ENCODE peak calls at places on chromosome 18, in eight cellular contexts. One of them, this sample, is unnamed.

GRCh38 chr18:31426021-31426420 is 21.5 kb upstream of the DSG3 start:
- DNase-seq in NB4: no peak
- DNase-seq in MCF 10A: peak; percentile 10
- DNase-seq in tibial nerve: no peak
- DNase-seq in fibroblast of pulmonary artery: no peak
- DNase-seq in neural crest cell: no peak
- DNase-seq in neural progenitor cell: no peak
- DNase-seq in BJ: no peak
- DNase-seq in this sample: no peak

GRCh38 chr18:2442726-2443275 is 128.5 kb downstream of the METTL4 start:
- DNase-seq in NB4: no peak
- DNase-seq in MCF 10A: no peak
- DNase-seq in tibial nerve: no peak
- DNase-seq in fibroblast of pulmonary artery: peak; percentile 50
- DNase-seq in neural crest cell: no peak
- DNase-seq in neural progenitor cell: no peak
- DNase-seq in BJ: no peak
- DNase-seq in this sample: no peak

GRCh38 chr18:78021196-78021595 is 771.5 kb downstream of the GALR1 start:
- DNase-seq in NB4: no peak
- DNase-seq in MCF 10A: no peak
- DNase-seq in tibial nerve: no peak
- DNase-seq in fibroblast of pulmonary artery: no peak
- DNase-seq in neural crest cell: no peak
- DNase-seq in neural progenitor cell: peak; percentile 20
- DNase-seq in BJ: no peak
- DNase-seq in this sample: no peak

GRCh38 chr18:57561728-57562423 is 24.6 kb downstream of the FECH start:
- DNase-seq in NB4: peak; percentile 57
- DNase-seq in MCF 10A: peak; percentile 58
- DNase-seq in tibial nerve: peak; percentile 72
- DNase-seq in fibroblast of pulmonary artery: peak; percentile 68
- DNase-seq in neural crest cell: peak; percentile 45
- DNase-seq in neural progenitor cell: peak; percentile 84
- DNase-seq in BJ: no peak
- DNase-seq in this sample: peak; percentile 47

GRCh38 chr18:23191952-23192662 is 56.8 kb downstream of the CABLES1 start:
- DNase-seq in NB4: no peak
- DNase-seq in MCF 10A: peak; percentile 58
- DNase-seq in tibial nerve: no peak
- DNase-seq in fibroblast of pulmonary artery: peak; percentile 93
- DNase-seq in neural crest cell: no peak
- DNase-seq in neural progenitor cell: no peak
- DNase-seq in BJ: peak; percentile 19
- DNase-seq in this sample: no peak

GRCh38 chr18:44915661-44916060 is 235.0 kb downstream of the SETBP1 start:
- DNase-seq in NB4: no peak
- DNase-seq in MCF 10A: no peak
- DNase-seq in tibial nerve: no peak
- DNase-seq in fibroblast of pulmonary artery: no peak
- DNase-seq in neural crest cell: no peak
- DNase-seq in neural progenitor cell: no peak
- DNase-seq in BJ: no peak
- DNase-seq in this sample: no peak

GRCh38 chr18:57190026-57190425 is 43.1 kb downstream of the BOD1L2 start:
- DNase-seq in NB4: no peak
- DNase-seq in MCF 10A: no peak
- DNase-seq in tibial nerve: no peak
- DNase-seq in fibroblast of pulmonary artery: no peak
- DNase-seq in neural crest cell: no peak
- DNase-seq in neural progenitor cell: no peak
- DNase-seq in BJ: no peak
- DNase-seq in this sample: no peak

GRCh38 chr18:62523631-62524442 is 1.0 kb downstream of the ZCCHC2 start:
- DNase-seq in NB4: peak; percentile 71
- DNase-seq in MCF 10A: peak; percentile 53
- DNase-seq in tibial nerve: peak; percentile 15
- DNase-seq in fibroblast of pulmonary artery: peak; percentile 58
- DNase-seq in neural crest cell: peak; percentile 37
- DNase-seq in neural progenitor cell: peak; percentile 52
- DNase-seq in BJ: no peak
- DNase-seq in this sample: peak; percentile 63

GRCh38 chr18:3448845-3449701 is 899 bp upstream of the TGIF1 start:
- DNase-seq in NB4: peak; percentile 98
- DNase-seq in MCF 10A: peak; percentile 97
- DNase-seq in tibial nerve: peak; percentile 90
- DNase-seq in fibroblast of pulmonary artery: peak; percentile 92
- DNase-seq in neural crest cell: peak; percentile 63
- DNase-seq in neural progenitor cell: peak; percentile 91
- DNase-seq in BJ: peak; percentile 81
- DNase-seq in this sample: peak; percentile 79

GRCh38 chr18:3450358-3451107 is 561 bp downstream of the TGIF1 start:
- DNase-seq in NB4: peak; percentile 56
- DNase-seq in MCF 10A: peak; percentile 59
- DNase-seq in tibial nerve: peak; percentile 72
- DNase-seq in fibroblast of pulmonary artery: peak; percentile 87
- DNase-seq in neural crest cell: no peak
- DNase-seq in neural progenitor cell: peak; percentile 40
- DNase-seq in BJ: no peak
- DNase-seq in this sample: peak; percentile 59

GRCh38 chr18:3447035-3447894 is 2.7 kb upstream of the TGIF1 start:
- DNase-seq in NB4: peak; percentile 81
- DNase-seq in MCF 10A: peak; percentile 34
- DNase-seq in tibial nerve: no peak
- DNase-seq in fibroblast of pulmonary artery: peak; percentile 84
- DNase-seq in neural crest cell: peak; percentile 43
- DNase-seq in neural progenitor cell: peak; percentile 75
- DNase-seq in BJ: no peak
- DNase-seq in this sample: peak; percentile 42

GRCh38 chr18:3449702-3450357 is at the start of gene TGIF1:
- DNase-seq in NB4: peak; percentile 79
- DNase-seq in MCF 10A: peak; percentile 91
- DNase-seq in tibial nerve: peak; percentile 82
- DNase-seq in fibroblast of pulmonary artery: peak; percentile 92
- DNase-seq in neural crest cell: peak; percentile 59
- DNase-seq in neural progenitor cell: peak; percentile 92
- DNase-seq in BJ: no peak
- DNase-seq in this sample: peak; percentile 89

DNA sequence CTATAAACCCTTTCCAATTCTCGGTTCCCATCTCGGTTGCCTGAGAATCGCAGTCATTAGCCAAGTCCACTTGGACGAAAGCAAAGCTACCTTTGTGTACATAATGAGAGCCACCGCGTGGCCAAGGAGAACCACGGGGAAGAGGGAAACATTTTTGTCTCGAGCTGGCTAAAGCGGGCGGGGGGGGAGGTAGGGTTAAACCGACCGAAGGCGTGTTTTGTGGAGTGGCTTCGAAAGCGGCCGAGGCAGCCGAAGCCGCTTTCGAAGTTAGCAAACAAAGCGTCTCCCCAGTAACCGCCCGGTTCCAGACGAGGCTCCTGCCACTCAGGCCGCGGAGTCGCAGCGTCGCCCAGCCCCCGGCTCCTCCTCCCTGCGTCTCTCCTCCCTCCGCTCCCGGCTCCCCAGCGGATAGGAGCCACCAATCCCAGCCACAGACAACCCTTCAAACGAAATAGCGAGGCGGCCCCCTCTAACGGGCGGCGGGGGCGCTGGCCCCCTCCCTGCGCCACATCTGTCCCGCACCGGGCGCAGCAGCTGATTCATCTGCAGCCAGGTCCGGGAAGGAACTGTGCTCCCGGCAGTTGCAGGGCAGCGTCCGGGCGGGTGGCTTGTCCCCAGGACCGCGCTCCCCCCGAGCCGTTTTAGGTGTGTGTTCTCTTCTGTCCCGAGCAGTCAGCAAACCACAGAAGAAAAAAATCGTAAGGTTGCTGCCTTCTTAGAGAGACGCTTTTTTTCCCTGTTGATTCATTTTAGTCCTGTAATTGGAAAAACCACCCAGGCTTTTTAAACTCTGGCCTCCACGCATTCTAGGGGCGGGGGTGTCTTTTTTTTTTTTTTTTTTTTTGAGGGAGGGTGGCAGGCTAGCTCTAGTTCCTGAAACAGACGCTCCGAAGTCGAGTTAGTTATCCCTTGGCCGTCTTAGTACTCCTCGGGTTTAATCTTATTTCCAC is 1.8 kb upstream of the TGIF1 start:
- DNase-seq in NB4: peak; percentile 99
- DNase-seq in MCF 10A: peak; percentile 98
- DNase-seq in tibial nerve: peak; percentile 84
- DNase-seq in fibroblast of pulmonary artery: peak; percentile 98
- DNase-seq in neural crest cell: peak; percentile 84
- DNase-seq in neural progenitor cell: peak; percentile 99
- DNase-seq in BJ: peak; percentile 92
- DNase-seq in this sample: peak; percentile 91
- TF ChIP-seq CTCF in NB4: no peak
- TF ChIP-seq CTCF in MCF 10A: no peak
- TF ChIP-seq CTCF in tibial nerve: no peak
- TF ChIP-seq CTCF in fibroblast of pulmonary artery: peak; percentile 4
- TF ChIP-seq CTCF in neural crest cell: peak; percentile 23
- TF ChIP-seq CTCF in neural progenitor cell: no peak
- TF ChIP-seq CTCF in BJ: peak; percentile 13
- TF ChIP-seq CTCF in this sample: no peak

DNA sequence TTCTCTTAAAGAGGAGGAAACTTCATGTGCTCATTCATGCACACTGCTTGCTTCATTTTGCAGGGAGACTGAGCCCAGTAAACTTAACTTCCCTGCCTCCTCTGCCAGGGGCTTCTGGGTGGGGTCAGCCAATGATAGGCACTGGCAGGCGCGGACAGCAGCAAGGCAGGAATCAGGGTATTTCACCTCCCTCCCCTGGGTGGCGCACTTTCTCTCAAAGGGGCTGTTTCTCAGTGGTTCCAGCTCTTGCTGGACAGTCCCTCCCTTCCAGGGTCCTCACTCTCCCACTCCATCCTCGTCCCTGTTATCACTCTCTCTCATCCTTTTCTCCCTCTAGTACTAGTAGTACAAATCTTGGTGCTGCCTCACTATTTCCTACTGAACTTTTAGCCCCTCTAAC is 320.5 kb upstream of the ZNF521 start:
- DNase-seq in NB4: peak; percentile 3
- DNase-seq in MCF 10A: no peak
- DNase-seq in tibial nerve: no peak
- DNase-seq in fibroblast of pulmonary artery: no peak
- DNase-seq in neural crest cell: no peak
- DNase-seq in neural progenitor cell: peak; percentile 24
- DNase-seq in BJ: no peak
- DNase-seq in this sample: no peak
- TF ChIP-seq CTCF in NB4: no peak
- TF ChIP-seq CTCF in MCF 10A: no peak
- TF ChIP-seq CTCF in tibial nerve: no peak
- TF ChIP-seq CTCF in fibroblast of pulmonary artery: no peak
- TF ChIP-seq CTCF in neural crest cell: no peak
- TF ChIP-seq CTCF in neural progenitor cell: peak; percentile 34
- TF ChIP-seq CTCF in BJ: no peak
- TF ChIP-seq CTCF in this sample: no peak

GRCh38 chr18:79481041-79481790 is 85.5 kb downstream of the NFATC1 start:
- DNase-seq in NB4: no peak
- DNase-seq in MCF 10A: no peak
- DNase-seq in tibial nerve: no peak
- DNase-seq in fibroblast of pulmonary artery: no peak
- DNase-seq in neural crest cell: no peak
- DNase-seq in neural progenitor cell: no peak
- DNase-seq in BJ: no peak
- DNase-seq in this sample: no peak

GRCh38 chr18:79485788-79486355 is 90.1 kb downstream of the NFATC1 start:
- DNase-seq in NB4: peak; percentile 21
- DNase-seq in MCF 10A: no peak
- DNase-seq in tibial nerve: no peak
- DNase-seq in fibroblast of pulmonary artery: peak; percentile 89
- DNase-seq in neural crest cell: no peak
- DNase-seq in neural progenitor cell: no peak
- DNase-seq in BJ: peak; percentile 81
- DNase-seq in this sample: no peak

GRCh38 chr18:79484661-79485621 is 89.2 kb downstream of the NFATC1 start:
- DNase-seq in NB4: no peak
- DNase-seq in MCF 10A: no peak
- DNase-seq in tibial nerve: peak; percentile 43
- DNase-seq in fibroblast of pulmonary artery: peak; percentile 98
- DNase-seq in neural crest cell: no peak
- DNase-seq in neural progenitor cell: peak; percentile 77
- DNase-seq in BJ: peak; percentile 92
- DNase-seq in this sample: peak; percentile 53

GRCh38 chr18:79486356-79487197 is 90.8 kb downstream of the NFATC1 start:
- DNase-seq in NB4: no peak
- DNase-seq in MCF 10A: no peak
- DNase-seq in tibial nerve: no peak
- DNase-seq in fibroblast of pulmonary artery: no peak
- DNase-seq in neural crest cell: no peak
- DNase-seq in neural progenitor cell: no peak
- DNase-seq in BJ: no peak
- DNase-seq in this sample: no peak

GRCh38 chr18:79483971-79484491 is 88.3 kb downstream of the NFATC1 start:
- DNase-seq in NB4: no peak
- DNase-seq in MCF 10A: no peak
- DNase-seq in tibial nerve: no peak
- DNase-seq in fibroblast of pulmonary artery: no peak
- DNase-seq in neural crest cell: no peak
- DNase-seq in neural progenitor cell: no peak
- DNase-seq in BJ: no peak
- DNase-seq in this sample: no peak
- TF ChIP-seq CTCF in NB4: no peak
- TF ChIP-seq CTCF in MCF 10A: no peak
- TF ChIP-seq CTCF in tibial nerve: no peak
- TF ChIP-seq CTCF in fibroblast of pulmonary artery: no peak
- TF ChIP-seq CTCF in neural crest cell: no peak
- TF ChIP-seq CTCF in neural progenitor cell: no peak
- TF ChIP-seq CTCF in BJ: no peak
- TF ChIP-seq CTCF in this sample: no peak

GRCh38 chr18:36214811-36215210 is 27.5 kb downstream of the MOCOS start:
- DNase-seq in NB4: no peak
- DNase-seq in MCF 10A: no peak
- DNase-seq in tibial nerve: no peak
- DNase-seq in fibroblast of pulmonary artery: no peak
- DNase-seq in neural crest cell: no peak
- DNase-seq in neural progenitor cell: no peak
- DNase-seq in BJ: no peak
- DNase-seq in this sample: no peak

GRCh38 chr18:36212978-36213303 is 25.6 kb downstream of the MOCOS start:
- DNase-seq in NB4: no peak
- DNase-seq in MCF 10A: no peak
- DNase-seq in tibial nerve: no peak
- DNase-seq in fibroblast of pulmonary artery: no peak
- DNase-seq in neural crest cell: no peak
- DNase-seq in neural progenitor cell: no peak
- DNase-seq in BJ: no peak
- DNase-seq in this sample: no peak

GRCh38 chr18:36211612-36212065 is 24.3 kb downstream of the MOCOS start:
- DNase-seq in NB4: no peak
- DNase-seq in MCF 10A: no peak
- DNase-seq in tibial nerve: no peak
- DNase-seq in fibroblast of pulmonary artery: peak; percentile 10
- DNase-seq in neural crest cell: no peak
- DNase-seq in neural progenitor cell: no peak
- DNase-seq in BJ: no peak
- DNase-seq in this sample: no peak

GRCh38 chr18:36215577-36215976 is 28.3 kb downstream of the MOCOS start:
- DNase-seq in NB4: no peak
- DNase-seq in MCF 10A: no peak
- DNase-seq in tibial nerve: no peak
- DNase-seq in fibroblast of pulmonary artery: no peak
- DNase-seq in neural crest cell: no peak
- DNase-seq in neural progenitor cell: no peak
- DNase-seq in BJ: no peak
- DNase-seq in this sample: no peak

DNA sequence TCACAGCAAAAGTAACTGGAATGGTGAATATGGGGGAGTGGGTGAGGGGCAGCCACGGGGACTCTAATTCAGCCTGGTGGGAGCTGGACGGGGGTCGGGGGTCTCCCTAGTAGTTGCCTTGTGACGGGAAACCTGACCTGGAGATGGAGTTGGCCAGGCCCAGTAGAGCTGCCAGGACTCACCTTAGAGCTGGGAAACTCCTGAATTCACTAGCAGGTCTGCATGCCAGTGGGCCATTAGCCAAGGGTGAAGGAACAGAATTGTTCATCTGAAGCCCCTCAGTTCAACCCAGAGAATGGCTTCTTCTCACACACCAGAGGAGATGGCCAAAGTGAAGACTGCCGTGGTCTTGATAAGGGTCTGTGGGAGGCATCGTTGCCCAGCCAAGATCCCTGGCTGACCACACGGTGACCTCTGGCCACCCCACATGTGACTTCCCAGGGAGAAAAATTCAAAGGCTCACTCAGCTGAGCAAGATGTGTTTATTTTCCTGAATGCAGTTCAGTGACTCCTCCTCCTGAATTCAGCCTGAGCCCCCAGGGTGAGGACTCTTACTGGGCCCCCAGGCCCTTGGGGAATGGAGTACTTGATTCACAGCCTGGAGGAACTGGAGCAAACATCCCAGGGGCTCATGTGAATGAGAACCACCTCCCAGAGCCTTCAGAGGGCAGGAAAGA is 25.1 kb downstream of the MOCOS start:
- DNase-seq in NB4: no peak
- DNase-seq in MCF 10A: no peak
- DNase-seq in tibial nerve: no peak
- DNase-seq in fibroblast of pulmonary artery: peak; percentile 34
- DNase-seq in neural crest cell: no peak
- DNase-seq in neural progenitor cell: peak; percentile 27
- DNase-seq in BJ: no peak
- DNase-seq in this sample: no peak
- TF ChIP-seq CTCF in NB4: no peak
- TF ChIP-seq CTCF in MCF 10A: no peak
- TF ChIP-seq CTCF in tibial nerve: no peak
- TF ChIP-seq CTCF in fibroblast of pulmonary artery: peak; percentile 33
- TF ChIP-seq CTCF in neural crest cell: no peak
- TF ChIP-seq CTCF in neural progenitor cell: peak; percentile 13
- TF ChIP-seq CTCF in BJ: peak; percentile 28
- TF ChIP-seq CTCF in this sample: no peak